ENCODE peak calls at places on chromosome 19, in five cellular contexts. E, M, W, D and R are unnamed samples.

GRCh38 chr19:1363599-1363998 is 20.1 kb upstream of the NDUFS7 start:
- DNase-seq in E (no peak), D (no peak), W (peak; percentile 14), M (no peak), R (no peak)

GRCh38 chr19:2454962-2455409 is 1.8 kb downstream of the LMNB2 start:
- DNase-seq in E (no peak), M (no peak), W (no peak), D (no peak), R (no peak)

GRCh38 chr19:49004133-49004532 is 10.4 kb downstream of the RUVBL2 start:
- DNase-seq in M (no peak), W (no peak), E (no peak), D (no peak), R (no peak)

GRCh38 chr19:1116726-1117581 is 13.2 kb downstream of the GPX4 start:
- DNase-seq in W (no peak), M (no peak), E (no peak), D (no peak), R (no peak)

GRCh38 chr19:11766597-11767591 is at the start of gene ZNF441:
- DNase-seq in E (peak; percentile 96), W (peak; percentile 88), M (peak; percentile 90), D (peak; percentile 96), R (peak; percentile 96)

GRCh38 chr19:35142531-35143230 is 374 bp upstream of the FXYD7 start:
- DNase-seq in E (no peak), W (peak; percentile 46), M (peak; percentile 59), D (peak; percentile 83), R (peak; percentile 79)

GRCh38 chr19:40465025-40465780 is at the start of gene BLVRB:
- DNase-seq in M (no peak), E (no peak), D (peak; percentile 61), W (no peak), R (no peak)

GRCh38 chr19:12603714-12604113 is 6.9 kb downstream of the ZNF490 start:
- DNase-seq in M (no peak), D (peak; percentile 30), W (no peak), E (no peak), R (peak; percentile 58)

GRCh38 chr19:50000038-50000890 is 24.9 kb downstream of the VRK3 start:
- DNase-seq in D (no peak), E (no peak), M (no peak), W (no peak), R (peak; percentile 31)

GRCh38 chr19:6066661-6067646 is 43.3 kb downstream of the RFX2 start:
- DNase-seq in E (peak; percentile 67), D (no peak), M (peak; percentile 97), W (no peak), R (no peak)

GRCh38 chr19:14146789-14147216 is 10.4 kb upstream of the ASF1B start:
- DNase-seq in E (no peak), D (no peak), M (no peak), W (no peak), R (no peak)

GRCh38 chr19:41893899-41894298 is 10.9 kb downstream of the ARHGEF1 start:
- DNase-seq in M (no peak), E (no peak), W (no peak), D (no peak), R (no peak)

GRCh38 chr19:11530432-11530831 is 1.5 kb upstream of the ECSIT start:
- DNase-seq in E (peak; percentile 76), M (peak; percentile 21), W (no peak), D (peak; percentile 49), R (peak; percentile 65)

GRCh38 chr19:54380897-54381296 is 16.2 kb upstream of the LAIR1 start:
- DNase-seq in W (no peak), M (no peak), E (no peak), D (no peak), R (no peak)

GRCh38 chr19:679418-680286 is 3.5 kb downstream of the FSTL3 start:
- DNase-seq in M (peak; percentile 6), W (no peak), D (peak; percentile 52), E (no peak), R (peak; percentile 60)